ENCODE peak calls at places on chromosomes 4 and X, in four cellular contexts. X is fibroblast of pulmonary artery, G is right cardiac atrium, T is Calu3. V is an unnamed sample.

GRCh38 chr4:8850074-8850829 is 21.4 kb downstream of the HMX1 start:
- DNase-seq in X (no peak), T (no peak), G (no peak), V (no peak)

GRCh38 chr4:185902654-185903053 is 90.7 kb upstream of the SORBS2 start:
- DNase-seq in T (no peak), X (no peak), G (no peak), V (no peak)

GRCh38 chr4:140906984-140907962 is 151.1 kb upstream of the TBC1D9 start:
- DNase-seq in X (no peak), T (no peak), G (no peak), V (no peak)

GRCh38 chrX:46831620-46832327 is 5.1 kb upstream of the RP2 start:
- DNase-seq in T (no peak), G (no peak), X (peak), V (no peak)

GRCh38 chr4:162038112-162038511 is 125.7 kb downstream of the FSTL5 start:
- DNase-seq in T (no peak), X (no peak), G (no peak), V (no peak)

GRCh38 chr4:139794158-139794954 is 128.7 kb downstream of the MGST2 start:
- DNase-seq in G (no peak), X (peak), T (no peak), V (no peak)

GRCh38 chr4:96134806-96135205 is 294.9 kb downstream of the PDHA2 start:
- DNase-seq in X (no peak), T (no peak), G (no peak), V (no peak)

GRCh38 chrX:107537815-107538214 is 88.4 kb downstream of the FRMPD3 start:
- DNase-seq in X (peak), T (peak), G (no peak), V (peak)

GRCh38 chrX:21590012-21590776 is 67.9 kb downstream of the KLHL34 start:
- DNase-seq in X (no peak), G (no peak), T (no peak), V (no peak)

GRCh38 chrX:134173541-134174272 is 63.3 kb upstream of the CCDC160 start:
- DNase-seq in G (no peak), T (no peak), X (no peak), V (peak)

GRCh38 chr4:38782452-38783108 is at the start of gene TLR10:
- DNase-seq in T (peak), X (peak), G (peak), V (peak)

GRCh38 chrX:104921606-104922205 is 298.8 kb downstream of the TEX13A start:
- DNase-seq in X (no peak), T (no peak), G (peak), V (no peak)

GRCh38 chr4:112778520-112778919 is 141.6 kb downstream of the LARP7 start:
- DNase-seq in X (no peak), T (no peak), G (no peak), V (no peak)

GRCh38 chr4:55675196-55675793 is 39.2 kb upstream of the NMU start:
- DNase-seq in T (no peak), X (no peak), G (no peak), V (no peak)

GRCh38 chrX:31384471-31384870 is 312.6 kb upstream of the FTHL17 start:
- DNase-seq in X (peak), G (no peak), T (no peak), V (no peak)

GRCh38 chr4:13700196-13701140 is 72.9 kb upstream of the BOD1L1 start:
- DNase-seq in G (no peak), X (peak), T (no peak), V (no peak)

V was measured in GM10248.